ENCODE peak calls at places on chromosomes 6 and 20, in six cellular contexts. J, Y, H, S, M and E are unnamed samples.

GRCh38 chr20:37925265-37926165 is 22.6 kb downstream of the VSTM2L start:
- DNase-seq in J (no peak), Y (no peak), H (no peak), M (no peak), S (no peak), E (no peak)

GRCh38 chr6:163579880-163580295 is 165.4 kb downstream of the QKI start:
- DNase-seq in S (no peak), J (peak), H (no peak), M (no peak), Y (no peak), E (no peak)

GRCh38 chr6:30942338-30943060 is 1.7 kb downstream of the MUCL3 start:
- DNase-seq in S (no peak), H (peak), J (peak), M (peak), Y (peak), E (no peak)

GRCh38 chr6:35072051-35072697 is 69.0 kb downstream of the TCP11 start:
- DNase-seq in Y (no peak), H (no peak), J (no peak), M (no peak), S (no peak), E (no peak)

GRCh38 chr6:40896696-40897095 is 142.3 kb downstream of the UNC5CL start:
- DNase-seq in J (no peak), M (no peak), S (no peak), H (no peak), Y (peak), E (no peak)

GRCh38 chr6:151021878-151022277 is 156.4 kb downstream of the MTHFD1L start:
- DNase-seq in S (no peak), Y (no peak), H (no peak), J (no peak), M (no peak), E (no peak)

GRCh38 chr6:34145161-34146020 is 496 bp downstream of the GRM4 start:
- DNase-seq in H (no peak), M (peak), Y (peak), S (peak), J (peak), E (peak)

GRCh38 chr6:146543211-146543939 is at the start of gene RAB32:
- DNase-seq in M (peak), J (peak), S (peak), H (peak), Y (peak), E (peak)

GRCh38 chr6:21164768-21165326 is 428.7 kb upstream of the SOX4 start:
- DNase-seq in S (no peak), J (no peak), Y (no peak), H (no peak), M (no peak), E (no peak)

GRCh38 chr6:102655823-102656222 is 1262.3 kb downstream of the GRIK2 start:
- DNase-seq in S (no peak), M (no peak), J (no peak), Y (no peak), H (no peak), E (no peak)

GRCh38 chr20:61253264-61253639 is 1.2 kb downstream of the CDH4 start:
- DNase-seq in H (no peak), M (peak), J (peak), S (no peak), Y (no peak), E (no peak)

DNA sequence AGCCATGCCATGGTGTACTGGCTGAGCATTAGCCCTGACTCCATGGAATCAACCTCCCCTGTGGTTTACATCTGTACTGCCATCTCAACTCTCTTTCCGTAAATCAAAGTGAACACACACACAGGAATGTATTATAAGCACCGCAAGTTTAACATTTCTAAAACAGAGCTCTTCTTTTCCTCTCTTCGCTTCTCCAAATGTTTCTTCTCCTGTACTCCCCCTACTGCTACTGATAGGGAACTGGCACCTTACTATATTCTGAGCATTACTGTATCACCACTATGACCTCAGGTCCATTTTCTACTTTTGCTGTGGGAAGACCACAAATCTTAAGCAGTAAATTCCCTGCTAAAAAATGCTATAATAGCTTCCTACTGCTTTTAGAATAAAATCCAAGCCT is 101.2 kb downstream of the NUS1 start:
- DNase-seq in M (no peak), H (no peak), J (peak), Y (no peak), S (no peak), E (no peak)
- TF ChIP-seq CTCF in M (peak), H (no peak), J (no peak), Y (no peak), S (no peak), E (peak)

DNA sequence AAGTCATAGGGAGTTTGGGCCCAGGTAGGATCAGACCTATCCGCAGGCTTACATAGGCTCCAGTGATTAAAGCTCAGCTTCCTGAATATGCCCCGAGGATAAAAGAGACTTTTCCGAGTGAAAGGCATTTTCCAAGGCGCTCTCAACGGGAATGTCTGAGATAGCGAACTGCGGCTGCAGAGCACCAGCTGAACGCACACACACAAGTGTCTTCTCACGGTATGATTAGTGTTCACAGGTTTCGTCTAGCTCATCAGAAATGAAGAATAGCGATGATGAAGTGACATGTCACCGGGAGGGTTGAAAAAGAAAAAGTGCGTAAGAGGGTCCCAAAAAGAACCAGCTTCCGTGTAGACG is 639 bp upstream of the CARMIL1 start:
- DNase-seq in S (no peak), Y (no peak), M (no peak), J (peak), H (no peak), E (no peak)
- TF ChIP-seq CTCF in S (no peak), Y (no peak), M (no peak), J (no peak), H (no peak), E (no peak)

DNA sequence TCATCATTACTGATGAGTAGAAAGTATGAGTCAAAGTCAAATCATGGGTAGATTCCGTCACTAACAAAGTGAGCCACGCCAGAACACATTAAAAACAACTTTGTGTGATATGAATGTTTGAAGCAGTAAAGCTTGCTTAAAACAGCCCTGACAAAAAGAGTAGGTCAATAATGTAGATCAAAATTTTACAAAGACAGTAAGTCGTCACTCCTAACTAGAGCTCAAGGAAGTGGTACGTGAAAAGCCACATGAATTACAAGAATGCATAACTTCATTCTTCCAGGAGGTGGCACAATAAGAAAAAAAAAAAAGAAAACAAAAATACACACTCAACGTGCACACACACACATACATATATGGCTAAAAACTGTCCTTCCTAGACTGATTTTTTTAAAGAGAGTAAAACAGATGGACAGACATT is 69.9 kb downstream of the HACE1 start:
- DNase-seq in Y (no peak), M (no peak), S (no peak), H (no peak), J (peak), E (no peak)
- TF ChIP-seq CTCF in Y (no peak), M (peak), S (peak), H (no peak), J (peak), E (peak)

GRCh38 chr20:18715564-18715963 is 98.0 kb upstream of the SCP2D1 start:
- DNase-seq in M (no peak), S (no peak), J (no peak), Y (no peak), H (no peak), E (no peak)

GRCh38 chr20:18717062-18717461 is 96.5 kb upstream of the SCP2D1 start:
- DNase-seq in H (no peak), M (no peak), Y (no peak), S (no peak), J (no peak), E (no peak)

GRCh38 chr20:18719426-18719825 is 94.2 kb upstream of the SCP2D1 start:
- DNase-seq in H (no peak), J (no peak), Y (no peak), M (no peak), S (no peak), E (no peak)

GRCh38 chr20:18721716-18722115 is 91.9 kb upstream of the SCP2D1 start:
- DNase-seq in Y (no peak), M (no peak), S (no peak), H (no peak), J (no peak), E (no peak)

GRCh38 chr20:18718129-18718528 is 95.5 kb upstream of the SCP2D1 start:
- DNase-seq in H (no peak), J (no peak), M (no peak), S (no peak), Y (no peak), E (no peak)
- TF ChIP-seq CTCF in H (peak), J (no peak), M (no peak), S (no peak), Y (no peak), E (no peak)

DNA sequence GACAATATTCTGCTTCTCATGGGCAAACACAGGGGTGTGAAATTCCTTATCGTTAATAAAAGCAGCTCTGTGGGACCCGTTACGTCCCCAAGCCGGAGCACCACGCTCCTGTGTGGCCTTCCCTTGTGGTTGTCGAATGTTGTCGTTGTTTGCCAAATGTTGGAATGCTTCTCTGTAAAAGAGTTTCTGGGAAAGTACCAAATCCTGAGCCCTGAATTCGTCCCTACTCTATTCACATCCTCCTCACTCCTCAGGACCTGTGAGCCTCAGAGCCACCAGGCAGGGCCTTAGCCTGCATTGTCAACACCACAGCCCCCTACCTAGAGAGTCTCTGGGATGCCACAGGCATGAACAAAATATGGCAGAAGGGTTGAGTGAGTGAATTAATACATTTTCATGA is 64.0 kb downstream of the THBS2 start:
- DNase-seq in Y (no peak), M (no peak), J (no peak), S (no peak), H (no peak), E (no peak)
- TF ChIP-seq CTCF in Y (no peak), M (no peak), J (no peak), S (no peak), H (no peak), E (no peak)

GRCh38 chr6:166852484-166852975 is 103.8 kb downstream of the RNASET2 start:
- DNase-seq in M (no peak), H (no peak), S (no peak), J (no peak), Y (no peak), E (no peak)
- TF ChIP-seq CTCF in M (no peak), H (no peak), S (no peak), J (no peak), Y (no peak), E (no peak)

GRCh38 chr20:16747291-16747811 is 807 bp upstream of the OTOR start:
- DNase-seq in M (no peak), H (no peak), J (no peak), Y (no peak), S (no peak), E (no peak)
- TF ChIP-seq CTCF in M (no peak), H (no peak), J (no peak), Y (no peak), S (no peak), E (no peak)

GRCh38 chr6:87869064-87869685 is 167.1 kb upstream of the AKIRIN2 start:
- DNase-seq in Y (no peak), S (no peak), M (no peak), J (no peak), H (no peak), E (no peak)
- TF ChIP-seq CTCF in Y (no peak), S (no peak), M (no peak), J (no peak), H (no peak), E (no peak)

DNA sequence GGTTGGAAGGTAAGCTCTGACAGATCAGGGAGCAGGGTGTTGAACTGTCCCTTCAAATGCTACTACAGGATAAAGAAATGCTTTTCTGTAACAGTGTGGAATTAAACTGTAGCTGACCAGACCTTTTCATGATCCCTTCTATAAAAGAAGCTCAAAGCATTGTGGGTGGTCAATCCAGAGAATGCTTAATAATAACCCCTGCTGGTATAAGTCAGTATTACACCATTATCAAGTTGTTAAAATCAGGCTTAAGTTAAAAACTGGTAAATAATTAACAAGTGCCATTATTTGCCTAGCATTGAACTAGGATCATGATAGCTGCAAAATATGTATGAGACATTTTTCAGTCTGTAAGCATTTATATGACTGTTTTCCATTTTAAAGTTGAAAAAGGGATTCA is 468.9 kb downstream of the PKHD1 start:
- DNase-seq in H (no peak), S (no peak), Y (no peak), J (no peak), M (no peak), E (no peak)
- TF ChIP-seq CTCF in H (no peak), S (peak), Y (peak), J (no peak), M (peak), E (peak)